ENCODE peak calls at places on chromosome 6, in seven cellular contexts. One of them, this sample, is unnamed.
A peak's percentile ranks its signal among the peaks of the same experiment; 100 is the strongest.

GRCh38 chr6:11143394-11144371 is 32.2 kb upstream of the ERVFRD-1 start:
- DNase-seq in testis: peak; percentile 51
- DNase-seq in IMR-90: peak; percentile 92
- DNase-seq in endothelial cell of umbilical vein: no peak
- DNase-seq in K562: peak; percentile 82
- DNase-seq in esophagus squamous epithelium: peak; percentile 8
- DNase-seq in body of pancreas: peak; percentile 76
- DNase-seq in this sample: no peak

GRCh38 chr6:156183678-156184077 is 593.5 kb upstream of the ARID1B start:
- DNase-seq in body of pancreas: no peak
- DNase-seq in endothelial cell of umbilical vein: peak; percentile 35
- DNase-seq in IMR-90: no peak
- DNase-seq in K562: no peak
- DNase-seq in testis: no peak
- DNase-seq in esophagus squamous epithelium: no peak
- DNase-seq in this sample: no peak

GRCh38 chr6:33578164-33578563 is 1.9 kb downstream of the BAK1 start:
- DNase-seq in K562: no peak
- DNase-seq in testis: no peak
- DNase-seq in esophagus squamous epithelium: no peak
- DNase-seq in IMR-90: no peak
- DNase-seq in body of pancreas: no peak
- DNase-seq in endothelial cell of umbilical vein: no peak
- DNase-seq in this sample: no peak

GRCh38 chr6:52640170-52640569 is 30.7 kb upstream of the TMEM14A start:
- DNase-seq in esophagus squamous epithelium: no peak
- DNase-seq in body of pancreas: peak; percentile 17
- DNase-seq in K562: no peak
- DNase-seq in IMR-90: peak; percentile 87
- DNase-seq in testis: no peak
- DNase-seq in endothelial cell of umbilical vein: no peak
- DNase-seq in this sample: no peak

GRCh38 chr6:102488729-102489128 is 1095.2 kb downstream of the GRIK2 start:
- DNase-seq in body of pancreas: no peak
- DNase-seq in IMR-90: no peak
- DNase-seq in endothelial cell of umbilical vein: no peak
- DNase-seq in esophagus squamous epithelium: no peak
- DNase-seq in testis: no peak
- DNase-seq in K562: no peak
- DNase-seq in this sample: no peak

GRCh38 chr6:42779521-42779920 is 2.3 kb upstream of the BICRAL start:
- DNase-seq in esophagus squamous epithelium: no peak
- DNase-seq in K562: no peak
- DNase-seq in testis: no peak
- DNase-seq in IMR-90: no peak
- DNase-seq in endothelial cell of umbilical vein: no peak
- DNase-seq in body of pancreas: no peak
- DNase-seq in this sample: no peak

GRCh38 chr6:38584731-38585130 is 55.0 kb downstream of the BTBD9 start:
- DNase-seq in testis: no peak
- DNase-seq in body of pancreas: no peak
- DNase-seq in K562: no peak
- DNase-seq in esophagus squamous epithelium: no peak
- DNase-seq in IMR-90: no peak
- DNase-seq in endothelial cell of umbilical vein: no peak
- DNase-seq in this sample: no peak

GRCh38 chr6:144543006-144543871 is 258.1 kb downstream of the UTRN start:
- DNase-seq in IMR-90: peak; percentile 60
- DNase-seq in esophagus squamous epithelium: no peak
- DNase-seq in testis: no peak
- DNase-seq in endothelial cell of umbilical vein: no peak
- DNase-seq in K562: no peak
- DNase-seq in body of pancreas: no peak
- DNase-seq in this sample: no peak

GRCh38 chr6:91718198-91718597 is 1131.3 kb upstream of the MAP3K7 start:
- DNase-seq in esophagus squamous epithelium: no peak
- DNase-seq in testis: no peak
- DNase-seq in body of pancreas: no peak
- DNase-seq in endothelial cell of umbilical vein: no peak
- DNase-seq in K562: no peak
- DNase-seq in IMR-90: no peak
- DNase-seq in this sample: no peak

GRCh38 chr6:169250660-169251059 is 3.0 kb downstream of the THBS2 start:
- DNase-seq in body of pancreas: no peak
- DNase-seq in endothelial cell of umbilical vein: no peak
- DNase-seq in K562: no peak
- DNase-seq in esophagus squamous epithelium: no peak
- DNase-seq in testis: no peak
- DNase-seq in IMR-90: peak; percentile 95
- DNase-seq in this sample: peak; percentile 41

GRCh38 chr6:46207174-46207573 is 36.4 kb upstream of the ENPP5 start:
- DNase-seq in testis: no peak
- DNase-seq in K562: no peak
- DNase-seq in body of pancreas: no peak
- DNase-seq in esophagus squamous epithelium: no peak
- DNase-seq in IMR-90: no peak
- DNase-seq in endothelial cell of umbilical vein: no peak
- DNase-seq in this sample: no peak

GRCh38 chr6:153130515-153131036 is 506 bp downstream of the RGS17 start:
- DNase-seq in endothelial cell of umbilical vein: no peak
- DNase-seq in IMR-90: no peak
- DNase-seq in K562: no peak
- DNase-seq in body of pancreas: no peak
- DNase-seq in esophagus squamous epithelium: no peak
- DNase-seq in testis: no peak
- DNase-seq in this sample: no peak

GRCh38 chr6:152474341-152474740 is 162.8 kb downstream of the SYNE1 start:
- DNase-seq in endothelial cell of umbilical vein: peak; percentile 13
- DNase-seq in K562: no peak
- DNase-seq in IMR-90: no peak
- DNase-seq in esophagus squamous epithelium: no peak
- DNase-seq in body of pancreas: no peak
- DNase-seq in testis: no peak
- DNase-seq in this sample: no peak

GRCh38 chr6:123316733-123317323 is 319.9 kb downstream of the TRDN start:
- DNase-seq in esophagus squamous epithelium: no peak
- DNase-seq in body of pancreas: no peak
- DNase-seq in endothelial cell of umbilical vein: peak; percentile 14
- DNase-seq in testis: no peak
- DNase-seq in IMR-90: peak; percentile 4
- DNase-seq in K562: peak; percentile 22
- DNase-seq in this sample: no peak

GRCh38 chr6:68339488-68339887 is 295.6 kb upstream of the ADGRB3 start:
- DNase-seq in endothelial cell of umbilical vein: no peak
- DNase-seq in body of pancreas: no peak
- DNase-seq in K562: no peak
- DNase-seq in testis: no peak
- DNase-seq in esophagus squamous epithelium: no peak
- DNase-seq in IMR-90: no peak
- DNase-seq in this sample: no peak

GRCh38 chr6:47286301-47286700 is 23.4 kb downstream of the TNFRSF21 start:
- DNase-seq in IMR-90: no peak
- DNase-seq in endothelial cell of umbilical vein: no peak
- DNase-seq in testis: no peak
- DNase-seq in K562: no peak
- DNase-seq in esophagus squamous epithelium: no peak
- DNase-seq in body of pancreas: no peak
- DNase-seq in this sample: no peak

GRCh38 chr6:144266091-144266649 is 19.0 kb upstream of the UTRN start:
- DNase-seq in body of pancreas: peak; percentile 87
- DNase-seq in IMR-90: peak; percentile 76
- DNase-seq in endothelial cell of umbilical vein: peak; percentile 9
- DNase-seq in testis: peak; percentile 21
- DNase-seq in esophagus squamous epithelium: peak; percentile 3
- DNase-seq in K562: no peak
- DNase-seq in this sample: no peak

GRCh38 chr6:32431142-32431541 is 8.5 kb upstream of the HLA-DRA start:
- DNase-seq in body of pancreas: no peak
- DNase-seq in endothelial cell of umbilical vein: no peak
- DNase-seq in esophagus squamous epithelium: no peak
- DNase-seq in IMR-90: no peak
- DNase-seq in testis: no peak
- DNase-seq in K562: no peak
- DNase-seq in this sample: no peak

GRCh38 chr6:32427218-32427617 is 12.5 kb upstream of the HLA-DRA start:
- DNase-seq in testis: no peak
- DNase-seq in body of pancreas: no peak
- DNase-seq in endothelial cell of umbilical vein: peak; percentile 45
- DNase-seq in K562: no peak
- DNase-seq in IMR-90: no peak
- DNase-seq in esophagus squamous epithelium: no peak
- DNase-seq in this sample: no peak

GRCh38 chr6:32426338-32426737 is 13.3 kb upstream of the HLA-DRA start:
- DNase-seq in body of pancreas: no peak
- DNase-seq in testis: no peak
- DNase-seq in esophagus squamous epithelium: no peak
- DNase-seq in endothelial cell of umbilical vein: no peak
- DNase-seq in K562: no peak
- DNase-seq in IMR-90: no peak
- DNase-seq in this sample: no peak

GRCh38 chr6:32430179-32430578 is 9.5 kb upstream of the HLA-DRA start:
- DNase-seq in esophagus squamous epithelium: no peak
- DNase-seq in body of pancreas: no peak
- DNase-seq in endothelial cell of umbilical vein: no peak
- DNase-seq in K562: no peak
- DNase-seq in testis: no peak
- DNase-seq in IMR-90: no peak
- DNase-seq in this sample: peak; percentile 75

GRCh38 chr6:32427934-32428474 is 11.7 kb upstream of the HLA-DRA start:
- DNase-seq in body of pancreas: no peak
- DNase-seq in testis: no peak
- DNase-seq in endothelial cell of umbilical vein: no peak
- DNase-seq in K562: no peak
- DNase-seq in IMR-90: no peak
- DNase-seq in esophagus squamous epithelium: no peak
- DNase-seq in this sample: no peak
- H3K36me3 ChIP-seq in body of pancreas: no peaks in the 10 kb centered on the region
- H3K36me3 ChIP-seq in testis: no peaks in the 10 kb centered on the region
- H3K36me3 ChIP-seq in endothelial cell of umbilical vein: no peaks in the 10 kb centered on the region
- H3K36me3 ChIP-seq in K562: no peaks in the 10 kb centered on the region
- H3K36me3 ChIP-seq in IMR-90: no peaks in the 10 kb centered on the region
- H3K36me3 ChIP-seq in esophagus squamous epithelium: no peaks in the 10 kb centered on the region
- H3K36me3 ChIP-seq in this sample: no peaks in the 10 kb centered on the region

GRCh38 chr6:31736026-31736767 is at the start of gene CLIC1:
- DNase-seq in IMR-90: peak; percentile 75
- DNase-seq in endothelial cell of umbilical vein: peak; percentile 82
- DNase-seq in testis: peak; percentile 87
- DNase-seq in body of pancreas: peak; percentile 86
- DNase-seq in K562: peak; percentile 97
- DNase-seq in esophagus squamous epithelium: no peak
- DNase-seq in this sample: peak; percentile 93
- TF ChIP-seq POLR2A in IMR-90: peak; percentile 83
- TF ChIP-seq POLR2A in endothelial cell of umbilical vein: peak; percentile 92
- TF ChIP-seq POLR2A in testis: peak; percentile 91
- TF ChIP-seq POLR2A in body of pancreas: peak; percentile 72
- TF ChIP-seq POLR2A in K562: peak; percentile 99
- TF ChIP-seq POLR2A in esophagus squamous epithelium: no peak
- TF ChIP-seq POLR2A in this sample: peak; percentile 98

GRCh38 chr6:32173051-32173727 is 2.7 kb downstream of the AGPAT1 start:
- DNase-seq in testis: no peak
- DNase-seq in K562: no peak
- DNase-seq in esophagus squamous epithelium: no peak
- DNase-seq in endothelial cell of umbilical vein: no peak
- DNase-seq in body of pancreas: no peak
- DNase-seq in IMR-90: no peak
- DNase-seq in this sample: no peak
- H3K4me3 ChIP-seq in testis: no peak overlapping the region
- H3K4me3 ChIP-seq in K562: no peak overlapping the region
- H3K4me3 ChIP-seq in esophagus squamous epithelium: no peak overlapping the region
- H3K4me3 ChIP-seq in endothelial cell of umbilical vein: no peak overlapping the region
- H3K4me3 ChIP-seq in body of pancreas: no peak overlapping the region
- H3K4me3 ChIP-seq in IMR-90: no peak overlapping the region
- H3K4me3 ChIP-seq in this sample: no peak overlapping the region

GRCh38 chr6:37381579-37381978 is 27.8 kb downstream of the RNF8 start:
- DNase-seq in esophagus squamous epithelium: no peak
- DNase-seq in endothelial cell of umbilical vein: peak; percentile 60
- DNase-seq in IMR-90: peak; percentile 74
- DNase-seq in K562: peak; percentile 69
- DNase-seq in testis: peak; percentile 33
- DNase-seq in body of pancreas: peak; percentile 73
- DNase-seq in this sample: no peak
- H3K36me3 ChIP-seq in esophagus squamous epithelium: peaks cover 100% of the 10 kb centered on the region
- H3K36me3 ChIP-seq in endothelial cell of umbilical vein: no peaks in the 10 kb centered on the region
- H3K36me3 ChIP-seq in IMR-90: peaks cover 23% of the 10 kb centered on the region
- H3K36me3 ChIP-seq in K562: peaks cover 67% of the 10 kb centered on the region
- H3K36me3 ChIP-seq in testis: no peaks in the 10 kb centered on the region
- H3K36me3 ChIP-seq in body of pancreas: no peaks in the 10 kb centered on the region
- H3K36me3 ChIP-seq in this sample: no peaks in the 10 kb centered on the region

GRCh38 chr6:6749791-6750434 is 161.4 kb downstream of the LY86 start:
- DNase-seq in K562: peak; percentile 67
- DNase-seq in testis: peak; percentile 84
- DNase-seq in body of pancreas: peak; percentile 69
- DNase-seq in endothelial cell of umbilical vein: peak; percentile 15
- DNase-seq in esophagus squamous epithelium: no peak
- DNase-seq in IMR-90: peak; percentile 97
- DNase-seq in this sample: peak; percentile 70
- TF ChIP-seq POLR2A in K562: peak; percentile 49
- TF ChIP-seq POLR2A in testis: no peak
- TF ChIP-seq POLR2A in body of pancreas: no peak
- TF ChIP-seq POLR2A in endothelial cell of umbilical vein: no peak
- TF ChIP-seq POLR2A in esophagus squamous epithelium: no peak
- TF ChIP-seq POLR2A in IMR-90: no peak
- TF ChIP-seq POLR2A in this sample: no peak

This sample was measured in Peyer's patch.